ENCODE peak calls at places on chromosome 19, in eight cellular contexts. M is dorsolateral prefrontal cortex; Z is fibroblast of mammary gland; V is MG63; S is stomach; A is brain microvascular endothelial cell; P is GM23338; U is CD8-positive, alpha-beta memory T cell. K is an unnamed sample.

GRCh38 chr19:36100476-36100875 is 10.5 kb upstream of the OVOL3 start:
- DNase-seq in A (no peak), U (no peak), V (no peak), Z (no peak), M (no peak), S (no peak), P (no peak), K (no peak)

GRCh38 chr19:39705578-39706188 is 1.4 kb downstream of the LGALS14 start:
- DNase-seq in Z (no peak), S (no peak), A (no peak), U (no peak), M (no peak), P (no peak), V (no peak), K (peak)

GRCh38 chr19:51479531-51480331 is 1.4 kb downstream of the CEACAM18 start:
- DNase-seq in V (no peak), S (no peak), P (no peak), Z (no peak), U (no peak), M (no peak), A (no peak), K (no peak)

GRCh38 chr19:51489113-51489512 is 10.8 kb downstream of the CEACAM18 start:
- DNase-seq in M (no peak), A (no peak), Z (no peak), P (no peak), U (no peak), S (no peak), V (no peak), K (no peak)

GRCh38 chr19:39797083-39797482 is 18.4 kb downstream of the LEUTX start:
- DNase-seq in M (no peak), Z (no peak), A (no peak), P (no peak), S (no peak), V (no peak), U (no peak), K (no peak)

GRCh38 chr19:52095172-52096014 is at the start of gene ZNF841:
- DNase-seq in U (peak), M (peak), V (peak), Z (peak), S (peak), P (peak), A (peak), K (peak)

GRCh38 chr19:46461537-46461936 is 9.8 kb downstream of the PNMA8A start:
- DNase-seq in U (no peak), S (no peak), P (no peak), V (peak), M (no peak), A (no peak), Z (peak), K (no peak)

GRCh38 chr19:35404879-35405622 is 34.2 kb downstream of the GPR42 start:
- DNase-seq in V (peak), P (peak), Z (peak), U (no peak), S (peak), M (no peak), A (peak), K (no peak)

GRCh38 chr19:28999733-29000433 is 213.1 kb downstream of the UQCRFS1 start:
- DNase-seq in A (no peak), Z (no peak), M (no peak), P (no peak), U (no peak), S (no peak), V (no peak), K (no peak)

GRCh38 chr19:4717191-4717965 is 6.3 kb downstream of the DPP9 start:
- DNase-seq in U (no peak), A (peak), Z (peak), M (no peak), S (no peak), P (no peak), V (no peak), K (no peak)

GRCh38 chr19:38989066-38989605 is 13.6 kb upstream of the FBXO17 start:
- DNase-seq in Z (no peak), M (no peak), P (peak), S (no peak), A (no peak), U (no peak), V (peak), K (no peak)

GRCh38 chr19:16442386-16443276 is 29.1 kb downstream of the EPS15L1 start:
- DNase-seq in A (no peak), U (no peak), S (peak), M (no peak), Z (no peak), V (no peak), P (no peak), K (no peak)

GRCh38 chr19:1085676-1086442 is 9.3 kb downstream of the POLR2E start:
- DNase-seq in M (no peak), S (no peak), A (no peak), U (no peak), V (no peak), Z (no peak), P (no peak), K (no peak)

GRCh38 chr19:33621811-33622504 is at the start of gene CHST8:
- DNase-seq in M (no peak), P (peak), A (no peak), V (peak), Z (peak), S (peak), U (no peak), K (no peak)

GRCh38 chr19:17339088-17339741 is 1.9 kb downstream of the GTPBP3 start:
- DNase-seq in U (no peak), Z (no peak), V (no peak), A (no peak), S (no peak), P (peak), M (no peak), K (no peak)

GRCh38 chr19:18478545-18479311 is 40.8 kb upstream of the ISYNA1 start:
- DNase-seq in A (peak), M (no peak), Z (peak), P (no peak), U (peak), S (peak), V (peak), K (peak)

GRCh38 chr19:54341295-54341694 is 2.3 kb upstream of the LILRA4 start:
- DNase-seq in M (no peak), U (no peak), S (no peak), V (no peak), P (peak), Z (no peak), A (no peak), K (no peak)

GRCh38 chr19:40139533-40140287 is 49.0 kb upstream of the ZNF780A start:
- DNase-seq in U (no peak), V (no peak), S (no peak), P (peak), M (no peak), Z (peak), A (peak), K (peak)

GRCh38 chr19:43936219-43936618 is 1.1 kb upstream of the ZNF45 start:
- DNase-seq in Z (no peak), M (no peak), V (no peak), S (no peak), P (peak), A (no peak), U (no peak), K (no peak)

GRCh38 chr19:49767967-49768581 is 1.3 kb downstream of the AP2A1 start:
- DNase-seq in Z (no peak), U (no peak), M (no peak), V (no peak), P (no peak), A (no peak), S (no peak), K (no peak)

GRCh38 chr19:49080392-49080791 is 4.9 kb upstream of the SNRNP70 start:
- DNase-seq in S (no peak), Z (no peak), P (no peak), V (no peak), A (no peak), M (no peak), U (no peak), K (no peak)

GRCh38 chr19:1357695-1358094 is 26.0 kb upstream of the NDUFS7 start:
- DNase-seq in Z (no peak), U (no peak), M (no peak), V (no peak), A (no peak), P (peak), S (no peak), K (no peak)

GRCh38 chr19:38250821-38251563 is 5.2 kb downstream of the PPP1R14A start:
- DNase-seq in V (no peak), Z (no peak), U (no peak), P (peak), S (peak), A (peak), M (peak), K (no peak)

GRCh38 chr19:51096473-51097165 is 11.6 kb downstream of the CTU1 start:
- DNase-seq in Z (peak), M (no peak), U (no peak), S (no peak), P (peak), V (no peak), A (no peak), K (peak)

GRCh38 chr19:30428281-30428680 is 56.1 kb downstream of the ZNF536 start:
- DNase-seq in V (no peak), P (no peak), M (no peak), U (no peak), A (no peak), Z (no peak), S (no peak), K (no peak)

GRCh38 chr19:40502647-40503046 is 35.8 kb downstream of the SPTBN4 start:
- DNase-seq in V (no peak), S (peak), M (no peak), P (peak), U (no peak), Z (no peak), A (no peak), K (no peak)

GRCh38 chr19:48814895-48815294 is 4.1 kb upstream of the BCAT2 start:
- DNase-seq in M (no peak), P (peak), V (no peak), S (no peak), Z (no peak), U (no peak), A (no peak), K (no peak)

GRCh38 chr19:5718032-5718578 is 1.8 kb downstream of the LONP1 start:
- DNase-seq in U (no peak), A (peak), S (no peak), Z (peak), M (no peak), P (no peak), V (peak), K (peak)

GRCh38 chr19:18293642-18294466 is 12.4 kb upstream of the JUND start:
- DNase-seq in S (no peak), Z (no peak), A (no peak), P (peak), V (no peak), U (no peak), M (no peak), K (no peak)

GRCh38 chr19:50975766-50976165 is 6.4 kb upstream of the KLK6 start:
- DNase-seq in Z (no peak), A (no peak), P (peak), V (peak), S (no peak), U (no peak), M (no peak), K (no peak)

GRCh38 chr19:29537181-29537580 is 11.4 kb downstream of the VSTM2B start:
- DNase-seq in V (no peak), A (no peak), U (no peak), S (peak), P (no peak), Z (no peak), M (no peak), K (no peak)

GRCh38 chr19:40599331-40600085 is 1.7 kb upstream of the LTBP4 start:
- DNase-seq in V (no peak), A (no peak), M (no peak), U (no peak), S (no peak), P (peak), Z (no peak), K (no peak)

GRCh38 chr19:5719274-5719960 is 529 bp downstream of the LONP1 start:
- DNase-seq in S (no peak), M (no peak), U (no peak), P (peak), V (no peak), A (no peak), Z (no peak), K (peak)

GRCh38 chr19:15332311-15332996 is at the start of gene BRD4:
- DNase-seq in P (peak), Z (peak), S (peak), M (no peak), U (peak), A (no peak), V (peak), K (peak)

GRCh38 chr19:925912-926594 is at the start of gene ARID3A:
- DNase-seq in U (peak), P (no peak), Z (no peak), M (no peak), V (no peak), S (peak), A (no peak), K (peak)

GRCh38 chr19:42352216-42352892 is 26.9 kb downstream of the MEGF8 start:
- DNase-seq in P (peak), U (no peak), V (no peak), Z (no peak), S (no peak), M (peak), A (peak), K (no peak)

GRCh38 chr19:47511681-47512080 is 3.2 kb downstream of the NAPA start:
- DNase-seq in V (peak), A (no peak), S (no peak), Z (peak), P (no peak), U (no peak), M (no peak), K (peak)

GRCh38 chr19:47514151-47514868 is 553 bp downstream of the NAPA start:
- DNase-seq in M (no peak), U (no peak), P (no peak), S (peak), Z (no peak), V (no peak), A (no peak), K (peak)

GRCh38 chr19:47511128-47511517 is 3.7 kb downstream of the NAPA start:
- DNase-seq in V (peak), Z (peak), S (peak), A (no peak), U (no peak), P (no peak), M (no peak), K (no peak)

GRCh38 chr19:47512183-47512947 is 2.5 kb downstream of the NAPA start:
- DNase-seq in S (peak), V (peak), U (no peak), P (no peak), M (no peak), A (no peak), Z (peak), K (peak)

DNA sequence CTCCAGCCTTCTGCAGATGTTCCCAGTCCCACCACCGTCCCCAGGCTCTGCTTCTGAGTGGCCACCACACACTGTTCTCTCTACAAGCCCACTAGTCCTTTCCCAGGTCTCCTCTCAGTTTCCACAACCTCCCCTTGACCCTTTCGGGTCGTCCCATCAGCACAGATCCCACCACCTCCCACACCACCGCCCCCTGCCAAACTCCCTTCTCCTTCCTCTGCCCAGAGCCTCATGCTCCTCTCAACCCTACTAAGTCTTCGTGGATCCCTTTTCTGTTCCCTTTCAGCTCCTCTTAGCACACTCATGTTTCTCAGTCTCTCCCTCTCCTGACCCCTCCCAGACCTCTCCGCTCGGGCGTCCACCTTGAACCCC is 1.9 kb downstream of the NAPA start:
- DNase-seq in M (no peak), P (no peak), V (no peak), A (no peak), Z (no peak), U (no peak), S (no peak), K (no peak)
- H3K4me3 ChIP-seq in M (peak), P (peak), V (peak), A (no peak), Z (peak), U (peak), S (peak), K (peak)

GRCh38 chr19:19644054-19644388 is 564 bp upstream of the GMIP start:
- DNase-seq in M (no peak), A (no peak), P (no peak), S (no peak), V (no peak), Z (no peak), U (no peak), K (no peak)
- H3K4me3 ChIP-seq in M (peak), A (no peak), P (peak), S (peak), V (peak), Z (no peak), U (peak), K (no peak)

DNA sequence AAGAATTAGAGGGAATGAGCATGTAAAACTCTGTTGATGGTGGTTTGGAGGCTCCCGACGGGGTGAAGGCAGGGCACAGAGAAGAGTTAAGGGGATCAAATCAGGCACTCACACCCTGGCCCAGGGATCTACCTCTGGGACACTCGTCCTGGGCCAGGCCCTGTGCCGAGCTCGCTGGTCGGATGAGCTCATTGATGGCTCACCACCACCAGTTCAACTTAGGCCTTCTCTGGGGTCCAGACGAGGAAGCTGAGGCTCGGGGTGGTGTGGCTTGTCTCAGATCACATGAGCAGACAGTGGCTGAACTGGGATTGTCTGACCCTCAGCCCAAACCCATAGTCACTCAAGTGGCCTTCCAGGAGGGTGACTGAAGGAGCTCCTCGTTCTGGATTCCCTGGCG is 1.6 kb downstream of the NACC1 start:
- DNase-seq in P (no peak), A (no peak), V (no peak), M (no peak), S (no peak), Z (peak), U (no peak), K (peak)
- H3K4me3 ChIP-seq in P (peak), A (peak), V (peak), M (peak), S (peak), Z (peak), U (no peak), K (peak)

GRCh38 chr19:20612711-20613316 is 47.2 kb upstream of the ZNF737 start:
- DNase-seq in U (no peak), A (no peak), P (no peak), S (no peak), V (no peak), Z (no peak), M (no peak), K (no peak)

GRCh38 chr19:20611866-20612265 is 46.3 kb upstream of the ZNF737 start:
- DNase-seq in A (no peak), Z (no peak), P (no peak), S (no peak), U (no peak), M (no peak), V (no peak), K (no peak)

GRCh38 chr19:20616071-20616470 is 45.3 kb downstream of the ZNF626 start:
- DNase-seq in S (no peak), Z (no peak), P (no peak), V (no peak), U (no peak), M (no peak), A (no peak), K (no peak)
- H3K4me3 ChIP-seq in S (no peak), Z (no peak), P (no peak), V (no peak), U (no peak), M (no peak), A (no peak), K (no peak)

GRCh38 chr19:19488041-19488874 is 27.1 kb downstream of the TSSK6 start:
- DNase-seq in A (peak), U (no peak), V (no peak), P (peak), S (peak), M (no peak), Z (peak), K (peak)
- H3K4me3 ChIP-seq in A (no peak), U (peak), V (no peak), P (no peak), S (no peak), M (no peak), Z (no peak), K (no peak)

GRCh38 chr19:12867120-12868099 is 13.8 kb downstream of the DNASE2 start:
- DNase-seq in A (peak), Z (peak), S (peak), M (no peak), V (no peak), U (peak), P (peak), K (no peak)
- H3K4me3 ChIP-seq in A (peak), Z (peak), S (peak), M (peak), V (no peak), U (peak), P (peak), K (no peak)

GRCh38 chr19:3409346-3410064 is 43.1 kb downstream of the NFIC start:
- DNase-seq in P (no peak), U (no peak), V (no peak), Z (peak), S (peak), M (no peak), A (no peak), K (no peak)
- H3K4me3 ChIP-seq in P (no peak), U (no peak), V (no peak), Z (no peak), S (no peak), M (no peak), A (no peak), K (no peak)

DNA sequence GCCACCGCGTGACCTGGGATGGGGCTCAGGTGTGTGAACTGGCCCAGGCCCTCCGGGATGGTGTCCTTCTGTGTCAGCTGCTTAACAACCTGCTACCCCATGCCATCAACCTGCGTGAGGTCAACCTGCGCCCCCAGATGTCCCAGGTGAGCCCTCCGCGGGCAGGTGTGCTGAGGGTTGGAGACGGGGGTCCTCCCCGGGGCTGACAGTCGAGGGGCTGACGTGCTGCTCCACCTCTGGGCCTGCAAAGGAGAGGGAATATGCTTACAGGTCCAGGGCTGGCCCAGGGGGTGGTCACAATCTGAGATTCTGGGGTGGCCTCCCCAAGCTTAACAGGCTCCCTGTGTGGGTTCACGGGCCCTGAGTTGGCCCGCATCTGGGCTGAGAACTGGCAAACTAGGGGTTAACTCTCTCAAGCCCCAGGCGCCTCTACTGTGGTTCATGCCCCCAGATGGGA is 386 bp downstream of the VAV1 start:
- DNase-seq in A (no peak), P (no peak), Z (no peak), M (no peak), V (no peak), S (no peak), U (no peak), K (no peak)
- H3K4me3 ChIP-seq in A (no peak), P (no peak), Z (no peak), M (peak), V (no peak), S (peak), U (peak), K (peak)

DNA sequence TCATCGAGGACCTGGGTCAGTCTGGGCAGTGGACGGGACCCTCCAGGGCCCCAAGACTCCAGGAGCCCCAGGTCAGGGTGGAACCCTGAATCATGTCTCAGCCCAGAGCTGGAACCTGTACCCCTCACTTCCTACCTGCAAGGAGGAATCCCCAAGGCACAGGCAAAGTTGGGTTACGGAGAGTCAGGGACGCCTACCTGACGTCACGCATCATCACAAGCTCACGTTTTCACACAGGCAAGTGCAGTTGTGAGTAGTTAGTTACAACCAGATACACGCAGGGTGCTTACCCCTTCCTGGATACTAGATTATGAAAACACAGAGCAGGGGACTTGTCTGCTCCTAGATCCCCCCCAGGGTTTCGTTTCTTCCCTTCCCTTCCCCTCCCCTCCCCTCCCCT is 1.9 kb downstream of the RETN start:
- DNase-seq in P (peak), S (no peak), M (no peak), V (no peak), U (no peak), A (no peak), Z (no peak), K (no peak)
- H3K4me3 ChIP-seq in P (peak), S (no peak), M (peak), V (no peak), U (no peak), A (no peak), Z (no peak), K (peak)